ENCODE peak calls at places on chromosomes 11 and 22, in five cellular contexts. One of them, this sample, is unnamed.

GRCh38 chr11:124807201-124807600 is 7.0 kb upstream of the MSANTD2 start:
- DNase-seq in HTR-8/SVneo: no peak
- DNase-seq in T-helper 1 cell: no peak
- DNase-seq in tibial nerve: no peak
- DNase-seq in myocyte: no peak
- DNase-seq in this sample: no peak

GRCh38 chr22:50078761-50079160 is 6.5 kb downstream of the MLC1 start:
- DNase-seq in myocyte: no peak
- DNase-seq in tibial nerve: no peak
- DNase-seq in T-helper 1 cell: no peak
- DNase-seq in HTR-8/SVneo: no peak
- DNase-seq in this sample: no peak

GRCh38 chr11:47057374-47057773 is 119.3 kb downstream of the ARFGAP2 start:
- DNase-seq in myocyte: no peak
- DNase-seq in T-helper 1 cell: no peak
- DNase-seq in tibial nerve: no peak
- DNase-seq in HTR-8/SVneo: no peak
- DNase-seq in this sample: no peak

GRCh38 chr11:108788565-108789199 is 123.8 kb downstream of the DDX10 start:
- DNase-seq in T-helper 1 cell: no peak
- DNase-seq in HTR-8/SVneo: peak; percentile 24
- DNase-seq in myocyte: peak; percentile 33
- DNase-seq in tibial nerve: no peak
- DNase-seq in this sample: no peak

GRCh38 chr22:37001826-37002225 is 17.4 kb downstream of the TST start:
- DNase-seq in myocyte: no peak
- DNase-seq in T-helper 1 cell: no peak
- DNase-seq in HTR-8/SVneo: no peak
- DNase-seq in tibial nerve: no peak
- DNase-seq in this sample: no peak

GRCh38 chr11:73394416-73395296 is 18.5 kb downstream of the RELT start:
- DNase-seq in HTR-8/SVneo: no peak
- DNase-seq in tibial nerve: no peak
- DNase-seq in myocyte: no peak
- DNase-seq in T-helper 1 cell: no peak
- DNase-seq in this sample: no peak

GRCh38 chr11:9001736-9002135 is 2.1 kb downstream of the NRIP3 start:
- DNase-seq in HTR-8/SVneo: peak; percentile 54
- DNase-seq in tibial nerve: no peak
- DNase-seq in T-helper 1 cell: no peak
- DNase-seq in myocyte: peak; percentile 28
- DNase-seq in this sample: peak; percentile 39

GRCh38 chr11:104001474-104001873 is 35.0 kb upstream of the DDI1 start:
- DNase-seq in myocyte: no peak
- DNase-seq in T-helper 1 cell: no peak
- DNase-seq in tibial nerve: no peak
- DNase-seq in HTR-8/SVneo: no peak
- DNase-seq in this sample: no peak

GRCh38 chr22:47795477-47796127 is 1033.2 kb downstream of the TBC1D22A start:
- DNase-seq in tibial nerve: no peak
- DNase-seq in T-helper 1 cell: no peak
- DNase-seq in myocyte: no peak
- DNase-seq in HTR-8/SVneo: no peak
- DNase-seq in this sample: no peak

GRCh38 chr11:124717786-124718634 is 21.7 kb upstream of the NRGN start:
- DNase-seq in HTR-8/SVneo: no peak
- DNase-seq in myocyte: peak; percentile 75
- DNase-seq in tibial nerve: no peak
- DNase-seq in T-helper 1 cell: peak; percentile 10
- DNase-seq in this sample: peak; percentile 34

GRCh38 chr11:78220218-78221157 is 31.8 kb downstream of the USP35 start:
- DNase-seq in T-helper 1 cell: no peak
- DNase-seq in myocyte: no peak
- DNase-seq in HTR-8/SVneo: no peak
- DNase-seq in tibial nerve: no peak
- DNase-seq in this sample: no peak

GRCh38 chr22:32771761-32772160 is 29.7 kb upstream of the TIMP3 start:
- DNase-seq in tibial nerve: no peak
- DNase-seq in HTR-8/SVneo: no peak
- DNase-seq in myocyte: peak; percentile 66
- DNase-seq in T-helper 1 cell: no peak
- DNase-seq in this sample: no peak

GRCh38 chr22:25386538-25386884 is 167.1 kb downstream of the CRYBB2 start:
- DNase-seq in myocyte: no peak
- DNase-seq in tibial nerve: no peak
- DNase-seq in T-helper 1 cell: no peak
- DNase-seq in HTR-8/SVneo: no peak
- DNase-seq in this sample: no peak

GRCh38 chr11:3021125-3021524 is 29.0 kb upstream of the NAP1L4 start:
- DNase-seq in tibial nerve: no peak
- DNase-seq in myocyte: peak; percentile 35
- DNase-seq in T-helper 1 cell: no peak
- DNase-seq in HTR-8/SVneo: peak; percentile 52
- DNase-seq in this sample: no peak

GRCh38 chr11:117457031-117457785 is 129.6 kb downstream of the CEP164 start:
- DNase-seq in myocyte: no peak
- DNase-seq in T-helper 1 cell: no peak
- DNase-seq in HTR-8/SVneo: no peak
- DNase-seq in tibial nerve: no peak
- DNase-seq in this sample: no peak

GRCh38 chr11:94112182-94112960 is 16.3 kb upstream of the PANX1 start:
- DNase-seq in HTR-8/SVneo: no peak
- DNase-seq in myocyte: no peak
- DNase-seq in T-helper 1 cell: no peak
- DNase-seq in tibial nerve: no peak
- DNase-seq in this sample: no peak

GRCh38 chr11:35332524-35332923 is 86.8 kb downstream of the SLC1A2 start:
- DNase-seq in HTR-8/SVneo: no peak
- DNase-seq in tibial nerve: no peak
- DNase-seq in T-helper 1 cell: no peak
- DNase-seq in myocyte: no peak
- DNase-seq in this sample: no peak

GRCh38 chr11:115555336-115556090 is 51.3 kb upstream of the CADM1 start:
- DNase-seq in myocyte: no peak
- DNase-seq in HTR-8/SVneo: no peak
- DNase-seq in T-helper 1 cell: no peak
- DNase-seq in tibial nerve: no peak
- DNase-seq in this sample: no peak

GRCh38 chr11:1478011-1478410 is 8.6 kb downstream of the MOB2 start:
- DNase-seq in T-helper 1 cell: no peak
- DNase-seq in HTR-8/SVneo: no peak
- DNase-seq in myocyte: no peak
- DNase-seq in tibial nerve: no peak
- DNase-seq in this sample: no peak

GRCh38 chr11:25065711-25066110 is 568.9 kb downstream of the LUZP2 start:
- DNase-seq in T-helper 1 cell: no peak
- DNase-seq in myocyte: no peak
- DNase-seq in tibial nerve: no peak
- DNase-seq in HTR-8/SVneo: no peak
- DNase-seq in this sample: peak; percentile 76

GRCh38 chr11:20003357-20003756 is 156.9 kb downstream of the DBX1 start:
- DNase-seq in myocyte: no peak
- DNase-seq in HTR-8/SVneo: no peak
- DNase-seq in T-helper 1 cell: no peak
- DNase-seq in tibial nerve: no peak
- DNase-seq in this sample: no peak

GRCh38 chr11:96520939-96521338 is 131.1 kb downstream of the JRKL start:
- DNase-seq in myocyte: no peak
- DNase-seq in HTR-8/SVneo: no peak
- DNase-seq in T-helper 1 cell: no peak
- DNase-seq in tibial nerve: no peak
- DNase-seq in this sample: no peak

GRCh38 chr22:35708917-35709316 is 8.8 kb upstream of the APOL5 start:
- DNase-seq in HTR-8/SVneo: no peak
- DNase-seq in tibial nerve: no peak
- DNase-seq in T-helper 1 cell: no peak
- DNase-seq in myocyte: no peak
- DNase-seq in this sample: no peak

GRCh38 chr22:36465232-36466021 is 16.0 kb downstream of the TXN2 start:
- DNase-seq in myocyte: peak; percentile 88
- DNase-seq in HTR-8/SVneo: peak; percentile 68
- DNase-seq in tibial nerve: no peak
- DNase-seq in T-helper 1 cell: no peak
- DNase-seq in this sample: peak; percentile 99

GRCh38 chr11:3095712-3096361 is 38.6 kb upstream of the CARS1 start:
- DNase-seq in T-helper 1 cell: no peak
- DNase-seq in HTR-8/SVneo: peak; percentile 82
- DNase-seq in tibial nerve: peak; percentile 43
- DNase-seq in myocyte: no peak
- DNase-seq in this sample: peak; percentile 11

GRCh38 chr11:17979770-17980371 is 33.0 kb downstream of the SERGEF start:
- DNase-seq in tibial nerve: peak; percentile 42
- DNase-seq in myocyte: no peak
- DNase-seq in T-helper 1 cell: no peak
- DNase-seq in HTR-8/SVneo: peak; percentile 64
- DNase-seq in this sample: peak; percentile 0

GRCh38 chr11:89612111-89612510 is 98.0 kb upstream of the TRIM77 start:
- DNase-seq in HTR-8/SVneo: no peak
- DNase-seq in tibial nerve: no peak
- DNase-seq in T-helper 1 cell: no peak
- DNase-seq in myocyte: no peak
- DNase-seq in this sample: no peak

This sample was measured in kidney glomerular epithelial cell.